ENCODE peak calls at places on chromosome 13, in six cellular contexts. L is endothelial cell of umbilical vein, M is K562, B is GM12878, H is H1, N is SK-N-SH. J is an unnamed sample.

GRCh38 chr13:76505437-76505836 is 380.8 kb downstream of the KCTD12 start:
- DNase-seq in L (no peak), H (no peak), B (no peak), M (no peak), N (no peak), J (no peak)

GRCh38 chr13:88107486-88108044 is 436.4 kb downstream of the SLITRK5 start:
- DNase-seq in H (no peak), B (no peak), L (no peak), N (no peak), M (no peak), J (no peak)

GRCh38 chr13:43258771-43259170 is 235.4 kb downstream of the DNAJC15 start:
- DNase-seq in M (no peak), N (no peak), H (no peak), B (no peak), L (no peak), J (no peak)

GRCh38 chr13:91111476-91112190 is 235.9 kb upstream of the MIR17HG start:
- DNase-seq in N (no peak), H (no peak), M (no peak), L (no peak), B (no peak), J (no peak)

GRCh38 chr13:62512194-62513141 is 1096.8 kb upstream of the PCDH20 start:
- DNase-seq in M (no peak), N (peak; percentile 23), B (peak; percentile 24), L (peak; percentile 9), H (no peak), J (peak; percentile 74)

GRCh38 chr13:85508683-85509329 is 290.4 kb downstream of the SLITRK6 start:
- DNase-seq in B (no peak), M (no peak), L (no peak), N (no peak), H (no peak), J (peak; percentile 46)

GRCh38 chr13:91358384-91358776 is 10.9 kb downstream of the MIR17HG start:
- DNase-seq in B (no peak), L (no peak), H (no peak), N (no peak), M (no peak), J (no peak)

GRCh38 chr13:77326905-77327604 is at the start of gene MYCBP2:
- DNase-seq in M (peak; percentile 89), L (peak; percentile 99), H (peak; percentile 94), B (peak; percentile 99), N (peak; percentile 96), J (peak; percentile 99)

GRCh38 chr13:55361141-55361540 is 1779.6 kb upstream of the PRR20A start:
- DNase-seq in B (no peak), N (no peak), M (no peak), L (no peak), H (no peak), J (no peak)

GRCh38 chr13:44012910-44013309 is 133.2 kb downstream of the LACC1 start:
- DNase-seq in B (no peak), H (no peak), N (no peak), L (peak; percentile 37), M (no peak), J (no peak)

GRCh38 chr13:49569993-49570689 is 15.2 kb downstream of the RCBTB1 start:
- DNase-seq in B (no peak), M (no peak), N (peak; percentile 31), H (no peak), L (no peak), J (no peak)

GRCh38 chr13:95643009-95643408 is 1.5 kb downstream of the DZIP1 start:
- DNase-seq in N (peak; percentile 17), M (no peak), L (peak; percentile 4), H (no peak), B (no peak), J (peak; percentile 17)

GRCh38 chr13:71218960-71219359 is 648.0 kb downstream of the DACH1 start:
- DNase-seq in L (peak; percentile 49), B (no peak), M (no peak), N (peak; percentile 5), H (no peak), J (peak; percentile 65)

GRCh38 chr13:114065926-114066774 is 66.3 kb downstream of the RASA3 start:
- DNase-seq in H (no peak), B (no peak), N (no peak), L (no peak), M (no peak), J (no peak)

GRCh38 chr13:114062754-114063153 is 69.7 kb downstream of the RASA3 start:
- DNase-seq in L (no peak), N (no peak), M (no peak), B (no peak), H (no peak), J (no peak)

GRCh38 chr13:114063545-114064515 is 68.6 kb downstream of the RASA3 start:
- DNase-seq in L (no peak), M (peak; percentile 31), H (no peak), B (no peak), N (peak; percentile 75), J (no peak)

GRCh38 chr13:114065141-114065925 is 67.1 kb downstream of the RASA3 start:
- DNase-seq in N (peak; percentile 90), L (peak; percentile 96), B (no peak), H (peak; percentile 43), M (peak; percentile 67), J (peak; percentile 64)

GRCh38 chr13:114064516-114065140 is 67.8 kb downstream of the RASA3 start:
- DNase-seq in B (no peak), L (peak; percentile 41), N (peak; percentile 83), H (no peak), M (peak; percentile 19), J (no peak)
- TF ChIP-seq POLR2AphosphoS5 in B (no peak), L (no peak), N (no peak), H (no peak), M (no peak), J (no peak)

GRCh38 chr13:26579580-26579979 is 22.1 kb downstream of the WASF3 start:
- DNase-seq in H (no peak), M (no peak), L (no peak), N (no peak), B (no peak), J (no peak)
- H3K79me2 ChIP-seq in H (peaks cover 53% of the 10 kb centered on the region), M (no peaks in the 10 kb centered on the region), L (peaks cover 55% of the 10 kb centered on the region), N (peaks cover 89% of the 10 kb centered on the region), B (no peaks in the 10 kb centered on the region), J (peaks cover 27% of the 10 kb centered on the region)

DNA sequence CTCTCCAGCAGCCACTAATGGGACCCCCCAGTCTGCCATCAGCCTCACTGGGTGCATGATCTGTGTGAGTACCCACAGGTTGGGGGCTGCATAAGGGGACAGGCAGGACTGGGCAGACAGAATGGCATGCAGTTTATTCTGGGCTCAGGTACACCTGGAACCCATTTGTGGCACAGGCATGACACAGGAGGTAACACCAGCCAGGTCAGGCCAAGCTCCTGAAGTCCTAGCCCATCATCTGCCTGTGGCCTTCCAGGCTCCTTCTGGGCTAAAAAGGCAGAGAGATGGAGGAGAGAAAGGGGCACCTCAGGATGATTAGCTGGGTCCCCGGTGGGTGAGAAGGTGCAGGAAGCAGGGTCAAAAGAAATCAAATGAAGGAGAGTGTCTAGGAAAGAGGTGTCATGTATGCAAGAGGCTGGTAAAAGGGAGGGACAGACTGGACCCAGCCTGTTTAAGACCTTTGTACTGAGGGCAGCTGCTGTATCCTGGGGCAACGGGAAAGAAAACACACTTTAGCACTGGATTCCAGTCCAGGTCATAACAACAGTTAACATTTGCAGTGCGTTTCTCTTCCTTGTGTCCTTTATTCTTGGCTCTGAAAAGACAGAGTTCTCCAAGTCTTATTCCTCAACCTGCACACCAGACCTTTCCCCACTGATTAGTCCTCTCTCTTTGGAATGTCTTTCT is 20.2 kb upstream of the DGKH start:
- DNase-seq in L (no peak), M (no peak), H (no peak), B (no peak), N (no peak), J (no peak)
- TF ChIP-seq POLR2AphosphoS5 in L (no peak), M (no peak), H (no peak), B (no peak), N (no peak), J (no peak)

DNA sequence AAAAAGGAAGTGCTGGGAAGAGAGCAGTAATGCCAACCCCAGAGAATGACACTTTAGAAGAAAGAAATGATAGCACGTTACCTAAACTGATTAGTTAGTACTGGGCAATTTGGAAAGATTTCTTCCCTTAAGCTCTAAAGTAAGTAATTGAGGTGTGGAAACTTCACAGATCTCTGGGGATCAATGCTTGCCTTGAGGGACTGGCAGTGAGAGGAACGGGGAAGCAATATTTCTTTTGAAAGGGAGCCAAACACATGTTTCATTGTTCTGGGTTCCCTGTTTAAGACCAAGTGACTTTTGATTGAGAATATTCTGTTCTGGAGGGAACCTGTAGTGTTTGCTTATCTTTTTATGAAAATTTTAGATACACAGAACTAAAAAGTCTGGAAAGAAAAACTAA is 190.5 kb downstream of the NDFIP2 start:
- DNase-seq in M (no peak), N (no peak), H (no peak), L (peak; percentile 82), B (no peak), J (no peak)
- H3K79me2 ChIP-seq in M (no peaks in the 10 kb centered on the region), N (no peaks in the 10 kb centered on the region), H (no peaks in the 10 kb centered on the region), L (no peaks in the 10 kb centered on the region), B (no peaks in the 10 kb centered on the region), J (no peaks in the 10 kb centered on the region)

GRCh38 chr13:99289265-99289664 is 17.9 kb downstream of the GPR183 start:
- DNase-seq in M (no peak), L (no peak), N (no peak), B (no peak), H (no peak), J (no peak)

GRCh38 chr13:99289674-99290337 is 17.4 kb downstream of the GPR183 start:
- DNase-seq in H (no peak), N (no peak), M (no peak), L (no peak), B (no peak), J (no peak)

GRCh38 chr13:99293178-99293577 is 14.0 kb downstream of the GPR183 start:
- DNase-seq in N (no peak), M (no peak), H (no peak), B (no peak), L (no peak), J (no peak)

GRCh38 chr13:99288069-99288468 is 19.1 kb downstream of the GPR183 start:
- DNase-seq in M (no peak), L (no peak), H (no peak), N (no peak), B (peak; percentile 93), J (no peak)

DNA sequence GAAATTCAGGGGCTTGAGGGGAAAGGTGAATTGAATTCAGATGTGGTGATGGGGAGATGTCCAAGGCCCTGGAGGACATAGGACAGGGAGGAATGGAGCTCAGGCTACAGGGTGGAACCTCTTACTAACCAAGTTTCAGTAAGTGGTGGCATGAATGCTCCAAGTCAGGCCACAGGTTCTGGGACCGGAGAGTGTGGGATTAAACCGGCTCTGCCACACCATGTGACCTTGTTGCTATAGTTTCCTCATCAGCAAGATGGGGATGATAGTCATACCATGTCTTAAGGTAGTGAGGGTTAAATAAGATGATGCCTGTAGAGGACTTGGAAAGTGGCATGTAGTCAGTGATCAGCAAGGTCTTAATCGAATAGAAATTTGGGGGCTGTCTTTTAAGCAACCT is 16.3 kb downstream of the GPR183 start:
- DNase-seq in M (no peak), B (no peak), L (no peak), H (no peak), N (no peak), J (no peak)
- TF ChIP-seq POLR2AphosphoS5 in M (no peak), B (peak; percentile 24), L (no peak), H (no peak), N (no peak), J (no peak)

GRCh38 chr13:112796190-112796915 is 106.5 kb downstream of the ATP11A start:
- DNase-seq in H (no peak), L (no peak), M (no peak), N (no peak), B (no peak), J (no peak)
- H3K79me2 ChIP-seq in H (no peaks in the 10 kb centered on the region), L (no peaks in the 10 kb centered on the region), M (no peaks in the 10 kb centered on the region), N (no peaks in the 10 kb centered on the region), B (peaks cover 2% of the 10 kb centered on the region), J (peaks cover 8% of the 10 kb centered on the region)

J was measured in GM23338.